ENCODE peak calls at places on chromosomes 11 and 22, in six cellular contexts. One of them, this sample, is unnamed.
A peak's percentile ranks its signal among the peaks of the same experiment; 100 is the strongest.

GRCh38 chr11:30549565-30549964 is 36.6 kb downstream of the MPPED2 start:
- DNase-seq in AG09319: no peak
- DNase-seq in ureter: no peak
- DNase-seq in T follicular helper cell: no peak
- DNase-seq in activated naive CD8-positive, alpha-beta T cell treated with anti-CD3 and anti-CD28 coated beads, Interleukin-2, amount 50 U/mL, for 24 hours: no peak
- DNase-seq in amygdala: no peak
- DNase-seq in this sample: no peak

GRCh38 chr11:73157141-73158010 is 15.3 kb upstream of the FCHSD2 start:
- DNase-seq in AG09319: no peak
- DNase-seq in ureter: no peak
- DNase-seq in T follicular helper cell: no peak
- DNase-seq in activated naive CD8-positive, alpha-beta T cell treated with anti-CD3 and anti-CD28 coated beads, Interleukin-2, amount 50 U/mL, for 24 hours: no peak
- DNase-seq in amygdala: no peak
- DNase-seq in this sample: no peak

GRCh38 chr22:49367016-49367697 is 460.5 kb downstream of the BRD1 start:
- DNase-seq in AG09319: no peak
- DNase-seq in ureter: peak; percentile 17
- DNase-seq in T follicular helper cell: no peak
- DNase-seq in activated naive CD8-positive, alpha-beta T cell treated with anti-CD3 and anti-CD28 coated beads, Interleukin-2, amount 50 U/mL, for 24 hours: no peak
- DNase-seq in amygdala: no peak
- DNase-seq in this sample: no peak

GRCh38 chr11:2088284-2088683 is 50.9 kb downstream of the IGF2 start:
- DNase-seq in AG09319: no peak
- DNase-seq in ureter: peak; percentile 25
- DNase-seq in T follicular helper cell: no peak
- DNase-seq in activated naive CD8-positive, alpha-beta T cell treated with anti-CD3 and anti-CD28 coated beads, Interleukin-2, amount 50 U/mL, for 24 hours: no peak
- DNase-seq in amygdala: no peak
- DNase-seq in this sample: no peak

GRCh38 chr11:101407324-101407723 is 176.5 kb downstream of the TRPC6 start:
- DNase-seq in AG09319: no peak
- DNase-seq in ureter: no peak
- DNase-seq in T follicular helper cell: no peak
- DNase-seq in activated naive CD8-positive, alpha-beta T cell treated with anti-CD3 and anti-CD28 coated beads, Interleukin-2, amount 50 U/mL, for 24 hours: no peak
- DNase-seq in amygdala: no peak
- DNase-seq in this sample: no peak

GRCh38 chr22:19762315-19763140 is 1.9 kb downstream of the TBX1 start:
- DNase-seq in AG09319: no peak
- DNase-seq in ureter: no peak
- DNase-seq in T follicular helper cell: no peak
- DNase-seq in activated naive CD8-positive, alpha-beta T cell treated with anti-CD3 and anti-CD28 coated beads, Interleukin-2, amount 50 U/mL, for 24 hours: no peak
- DNase-seq in amygdala: no peak
- DNase-seq in this sample: no peak

GRCh38 chr22:43094085-43094484 is 4.9 kb upstream of the TTLL1 start:
- DNase-seq in AG09319: no peak
- DNase-seq in ureter: no peak
- DNase-seq in T follicular helper cell: no peak
- DNase-seq in activated naive CD8-positive, alpha-beta T cell treated with anti-CD3 and anti-CD28 coated beads, Interleukin-2, amount 50 U/mL, for 24 hours: no peak
- DNase-seq in amygdala: no peak
- DNase-seq in this sample: peak; percentile 45

GRCh38 chr22:46070215-46070721 is 80.1 kb upstream of the PPARA start:
- DNase-seq in AG09319: no peak
- DNase-seq in ureter: peak; percentile 81
- DNase-seq in T follicular helper cell: no peak
- DNase-seq in activated naive CD8-positive, alpha-beta T cell treated with anti-CD3 and anti-CD28 coated beads, Interleukin-2, amount 50 U/mL, for 24 hours: peak; percentile 34
- DNase-seq in amygdala: no peak
- DNase-seq in this sample: no peak

GRCh38 chr22:50548046-50548912 is 2.6 kb downstream of the KLHDC7B start:
- DNase-seq in AG09319: no peak
- DNase-seq in ureter: no peak
- DNase-seq in T follicular helper cell: no peak
- DNase-seq in activated naive CD8-positive, alpha-beta T cell treated with anti-CD3 and anti-CD28 coated beads, Interleukin-2, amount 50 U/mL, for 24 hours: peak; percentile 69
- DNase-seq in amygdala: no peak
- DNase-seq in this sample: no peak

GRCh38 chr22:40637181-40638150 is 947 bp upstream of the MRTFA start:
- DNase-seq in AG09319: no peak
- DNase-seq in ureter: peak; percentile 53
- DNase-seq in T follicular helper cell: peak; percentile 23
- DNase-seq in activated naive CD8-positive, alpha-beta T cell treated with anti-CD3 and anti-CD28 coated beads, Interleukin-2, amount 50 U/mL, for 24 hours: peak; percentile 70
- DNase-seq in amygdala: no peak
- DNase-seq in this sample: no peak

GRCh38 chr11:102762414-102762813 is 18.0 kb downstream of the MMP10 start:
- DNase-seq in AG09319: no peak
- DNase-seq in ureter: no peak
- DNase-seq in T follicular helper cell: no peak
- DNase-seq in activated naive CD8-positive, alpha-beta T cell treated with anti-CD3 and anti-CD28 coated beads, Interleukin-2, amount 50 U/mL, for 24 hours: no peak
- DNase-seq in amygdala: no peak
- DNase-seq in this sample: no peak

GRCh38 chr22:49235463-49236300 is 592.0 kb downstream of the BRD1 start:
- DNase-seq in AG09319: no peak
- DNase-seq in ureter: no peak
- DNase-seq in T follicular helper cell: no peak
- DNase-seq in activated naive CD8-positive, alpha-beta T cell treated with anti-CD3 and anti-CD28 coated beads, Interleukin-2, amount 50 U/mL, for 24 hours: no peak
- DNase-seq in amygdala: no peak
- DNase-seq in this sample: no peak

GRCh38 chr11:33620423-33621120 is 80.1 kb downstream of the C11orf91 start:
- DNase-seq in AG09319: peak; percentile 18
- DNase-seq in ureter: no peak
- DNase-seq in T follicular helper cell: no peak
- DNase-seq in activated naive CD8-positive, alpha-beta T cell treated with anti-CD3 and anti-CD28 coated beads, Interleukin-2, amount 50 U/mL, for 24 hours: no peak
- DNase-seq in amygdala: no peak
- DNase-seq in this sample: no peak

GRCh38 chr11:11996321-11997174 is 11.9 kb downstream of the DKK3 start:
- DNase-seq in AG09319: no peak
- DNase-seq in ureter: no peak
- DNase-seq in T follicular helper cell: no peak
- DNase-seq in activated naive CD8-positive, alpha-beta T cell treated with anti-CD3 and anti-CD28 coated beads, Interleukin-2, amount 50 U/mL, for 24 hours: no peak
- DNase-seq in amygdala: no peak
- DNase-seq in this sample: no peak

GRCh38 chr11:11250470-11250869 is 102.6 kb downstream of the CSNK2A3 start:
- DNase-seq in AG09319: no peak
- DNase-seq in ureter: no peak
- DNase-seq in T follicular helper cell: no peak
- DNase-seq in activated naive CD8-positive, alpha-beta T cell treated with anti-CD3 and anti-CD28 coated beads, Interleukin-2, amount 50 U/mL, for 24 hours: no peak
- DNase-seq in amygdala: no peak
- DNase-seq in this sample: no peak

GRCh38 chr11:71342951-71343827 is 90.8 kb upstream of the SHANK2 start:
- DNase-seq in AG09319: no peak
- DNase-seq in ureter: no peak
- DNase-seq in T follicular helper cell: no peak
- DNase-seq in activated naive CD8-positive, alpha-beta T cell treated with anti-CD3 and anti-CD28 coated beads, Interleukin-2, amount 50 U/mL, for 24 hours: peak; percentile 25
- DNase-seq in amygdala: no peak
- DNase-seq in this sample: peak; percentile 89